ENCODE peak calls at places on chromosomes 2 and 18, in eight cellular contexts. R is tibial artery, S is AG04450, H is adrenal gland, M is body of pancreas, Y is upper lobe of right lung, B is lower lobe of right lung, X is left ventricle myocardium inferior. A is an unnamed sample.
A peak's percentile ranks its signal among the peaks of the same experiment; 100 is the strongest.

GRCh38 chr2:84971799-84972790 is 1.1 kb downstream of the KCMF1 start:
- DNase-seq in R (peak; percentile 31), B (peak; percentile 75), Y (peak; percentile 83), M (peak; percentile 67), H (peak; percentile 51), X (peak; percentile 52), S (no peak), A (peak; percentile 61)

GRCh38 chr18:32289480-32290075 is 99.7 kb downstream of the MEP1B start:
- DNase-seq in Y (no peak), M (peak; percentile 62), X (no peak), H (peak; percentile 38), R (peak; percentile 42), S (peak; percentile 36), B (no peak), A (no peak)

GRCh38 chr18:80223581-80224148 is 23.6 kb downstream of the PARD6G start:
- DNase-seq in S (no peak), X (no peak), R (no peak), H (no peak), Y (no peak), B (no peak), M (no peak), A (no peak)

GRCh38 chr2:151644580-151644979 is 89.7 kb downstream of the NEB start:
- DNase-seq in M (no peak), B (no peak), H (no peak), R (no peak), X (no peak), Y (no peak), S (no peak), A (no peak)

GRCh38 chr2:239372835-239373234 is 28.0 kb downstream of the HDAC4 start:
- DNase-seq in M (peak; percentile 0), Y (no peak), R (no peak), B (peak; percentile 23), S (no peak), X (peak; percentile 5), H (no peak), A (no peak)

GRCh38 chr2:212022966-212023365 is 515.6 kb downstream of the ERBB4 start:
- DNase-seq in H (no peak), S (no peak), M (no peak), B (no peak), X (no peak), R (no peak), Y (no peak), A (no peak)

GRCh38 chr18:60503166-60503565 is 130.6 kb upstream of the MC4R start:
- DNase-seq in R (no peak), X (no peak), H (no peak), B (no peak), M (no peak), Y (no peak), S (no peak), A (no peak)

GRCh38 chr2:48114256-48114655 is 208.0 kb upstream of the FBXO11 start:
- DNase-seq in X (no peak), Y (no peak), S (no peak), R (no peak), B (no peak), H (no peak), M (peak; percentile 13), A (no peak)

GRCh38 chr18:58402247-58402646 is 226.6 kb downstream of the ALPK2 start:
- DNase-seq in H (no peak), Y (no peak), X (no peak), R (no peak), B (no peak), M (peak; percentile 73), S (no peak), A (no peak)

GRCh38 chr18:12946549-12947354 is 1.1 kb upstream of the SEH1L start:
- DNase-seq in B (no peak), Y (no peak), R (no peak), H (peak; percentile 64), M (no peak), X (peak; percentile 46), S (peak; percentile 78), A (no peak)

GRCh38 chr2:231512222-231512621 is 18.0 kb downstream of the NMUR1 start:
- DNase-seq in M (no peak), B (no peak), Y (peak; percentile 45), S (no peak), R (no peak), X (no peak), H (no peak), A (no peak)

GRCh38 chr2:112633708-112634107 is 12.0 kb upstream of the SLC20A1 start:
- DNase-seq in B (no peak), M (no peak), H (no peak), X (no peak), S (no peak), R (no peak), Y (no peak), A (no peak)

GRCh38 chr2:235024951-235025773 is 73.3 kb downstream of the SH3BP4 start:
- DNase-seq in Y (peak; percentile 39), R (no peak), B (no peak), H (no peak), S (no peak), M (no peak), X (no peak), A (no peak)

GRCh38 chr18:9417081-9417841 is 58.1 kb upstream of the RALBP1 start:
- DNase-seq in H (no peak), R (no peak), Y (no peak), S (no peak), B (peak; percentile 60), X (peak; percentile 37), M (peak; percentile 34), A (no peak)

GRCh38 chr2:2867371-2867770 is 510.2 kb downstream of the EIPR1 start:
- DNase-seq in M (no peak), S (no peak), Y (no peak), H (no peak), R (no peak), B (no peak), X (no peak), A (no peak)

GRCh38 chr2:230738391-230738811 is 25.8 kb downstream of the CAB39 start:
- DNase-seq in H (peak; percentile 30), B (no peak), M (no peak), R (no peak), X (no peak), Y (no peak), S (no peak), A (no peak)

GRCh38 chr18:77102246-77103040 is 30.1 kb downstream of the MBP start:
- DNase-seq in X (no peak), Y (no peak), H (no peak), B (no peak), R (no peak), M (no peak), S (peak; percentile 71), A (no peak)

GRCh38 chr2:151918308-151918707 is 90.1 kb upstream of the ARL5A start:
- DNase-seq in H (no peak), Y (no peak), X (no peak), M (no peak), B (no peak), S (no peak), R (peak; percentile 29), A (no peak)

GRCh38 chr18:59070181-59070912 is 69.3 kb upstream of the SEC11C start:
- DNase-seq in H (peak; percentile 83), Y (peak; percentile 87), M (peak; percentile 89), R (peak; percentile 79), S (peak; percentile 21), B (peak; percentile 84), X (peak; percentile 86), A (peak; percentile 66)

GRCh38 chr2:95020275-95021014 is 5.1 kb upstream of the MAL start:
- DNase-seq in S (no peak), Y (no peak), X (no peak), M (no peak), B (no peak), H (no peak), R (no peak), A (no peak)

GRCh38 chr2:15278296-15278695 is 282.8 kb downstream of the NBAS start:
- DNase-seq in Y (no peak), R (no peak), B (no peak), M (no peak), H (no peak), S (no peak), X (no peak), A (no peak)
- TF ChIP-seq CTCF in Y (no peak), R (no peak), B (no peak), M (no peak), H (no peak), S (no peak), X (no peak), A (no peak)

GRCh38 chr2:523698-524270 is 153.4 kb downstream of the TMEM18 start:
- DNase-seq in R (no peak), H (no peak), X (no peak), Y (no peak), B (no peak), S (no peak), M (no peak), A (no peak)
- H3K9me3 ChIP-seq in R (no peaks in the 10 kb centered on the region), H (no peaks in the 10 kb centered on the region), X (peaks cover 5% of the 10 kb centered on the region), Y (no peaks in the 10 kb centered on the region), B (no peaks in the 10 kb centered on the region), S (peaks cover 66% of the 10 kb centered on the region), M (no peaks in the 10 kb centered on the region), A (no peaks in the 10 kb centered on the region)

DNA sequence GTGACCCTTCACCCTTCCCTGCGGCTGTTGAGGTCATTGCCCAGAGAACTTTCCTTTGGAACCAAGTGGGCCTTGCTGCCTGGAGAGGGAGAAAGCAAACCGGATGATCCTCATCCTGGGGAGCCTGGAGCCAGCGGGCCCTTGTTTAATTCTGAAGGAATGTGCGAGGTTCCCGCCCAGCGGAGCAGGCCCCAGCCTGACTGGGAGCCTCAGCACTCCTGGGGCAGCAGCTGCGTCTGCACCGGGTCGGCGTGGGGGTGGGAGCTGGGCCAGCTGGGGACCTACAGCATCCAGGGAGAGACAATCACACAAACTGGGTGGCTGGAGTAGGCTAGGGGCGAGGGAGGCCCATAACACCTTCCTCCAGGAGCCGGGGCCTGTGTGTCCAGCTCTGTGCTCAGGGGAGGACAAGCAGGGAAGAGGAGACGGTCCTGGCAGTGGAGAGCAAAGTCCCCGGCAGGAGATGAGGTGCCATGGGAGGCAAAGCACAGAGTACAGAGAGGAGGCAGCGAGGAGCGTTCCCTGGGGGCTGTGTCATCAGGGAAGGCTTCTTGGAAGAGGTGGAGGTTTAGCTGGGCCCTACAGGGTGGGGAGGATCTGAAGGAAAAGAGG is 61.9 kb upstream of the HAAO start:
- DNase-seq in S (no peak), X (peak; percentile 71), H (peak; percentile 32), R (peak; percentile 50), M (peak; percentile 17), B (no peak), Y (peak; percentile 63), A (no peak)
- H3K27ac ChIP-seq in S (peak overlapping the region; percentile 21), X (peak overlapping the region; percentile 81), H (peak overlapping the region; percentile 90), R (peak overlapping the region; percentile 80), M (no peak overlapping the region), B (peak overlapping the region; percentile 76), Y (peak overlapping the region; percentile 58), A (no peak overlapping the region)

GRCh38 chr18:23710946-23711345 is 21.7 kb downstream of the LAMA3 start:
- DNase-seq in M (no peak), B (no peak), H (no peak), Y (no peak), R (no peak), X (no peak), S (no peak), A (no peak)

GRCh38 chr18:23712445-23712844 is 23.2 kb downstream of the LAMA3 start:
- DNase-seq in B (no peak), S (no peak), H (no peak), M (no peak), Y (no peak), R (no peak), X (no peak), A (no peak)

GRCh38 chr18:23711421-23711820 is 22.2 kb downstream of the LAMA3 start:
- DNase-seq in H (no peak), X (no peak), Y (no peak), B (no peak), S (no peak), R (no peak), M (no peak), A (no peak)

GRCh38 chr18:23706971-23707640 is 17.9 kb downstream of the LAMA3 start:
- DNase-seq in S (no peak), M (no peak), X (no peak), Y (no peak), R (no peak), B (no peak), H (no peak), A (no peak)

GRCh38 chr18:23710068-23710527 is 20.8 kb downstream of the LAMA3 start:
- DNase-seq in X (no peak), B (no peak), M (peak; percentile 22), H (no peak), R (no peak), S (no peak), Y (no peak), A (no peak)
- TF ChIP-seq CTCF in X (no peak), B (no peak), M (no peak), H (no peak), R (no peak), S (no peak), Y (no peak), A (no peak)